ENCODE peak calls at places on chromosomes 6 and 20, in seven cellular contexts. T is esophagus squamous epithelium; U is tibial artery; L is tibial nerve; M is naive thymus-derived CD4-positive, alpha-beta T cell; F is transverse colon; R is psoas muscle. B is an unnamed sample.

GRCh38 chr6:166782541-166782940 is 155.5 kb upstream of the RPS6KA2 start:
- DNase-seq in T (no peak), U (no peak), L (no peak), M (no peak), F (no peak), R (no peak), B (no peak)

GRCh38 chr20:12113075-12113467 is 195.4 kb downstream of the BTBD3 start:
- DNase-seq in T (no peak), U (no peak), L (no peak), M (no peak), F (no peak), R (no peak), B (no peak)

GRCh38 chr20:38290829-38291581 is 13.0 kb upstream of the BPI start:
- DNase-seq in T (no peak), U (no peak), L (no peak), M (no peak), F (no peak), R (peak; percentile 65), B (peak; percentile 78)

GRCh38 chr6:160394654-160395035 is 46.5 kb downstream of the SLC22A3 start:
- DNase-seq in T (no peak), U (no peak), L (no peak), M (no peak), F (no peak), R (no peak), B (no peak)

GRCh38 chr6:44788387-44788981 is 401.0 kb downstream of the CDC5L start:
- DNase-seq in T (no peak), U (no peak), L (no peak), M (no peak), F (no peak), R (no peak), B (no peak)

GRCh38 chr6:47700051-47700450 is 1.7 kb downstream of the ADGRF4 start:
- DNase-seq in T (no peak), U (no peak), L (no peak), M (no peak), F (no peak), R (no peak), B (no peak)

GRCh38 chr20:7161690-7162089 is 394.2 kb downstream of the BMP2 start:
- DNase-seq in T (no peak), U (no peak), L (peak; percentile 32), M (no peak), F (peak; percentile 10), R (no peak), B (peak; percentile 40)

GRCh38 chr6:47592466-47592865 is 105.9 kb upstream of the ADGRF4 start:
- DNase-seq in T (no peak), U (no peak), L (no peak), M (no peak), F (no peak), R (no peak), B (no peak)

GRCh38 chr6:55176958-55177357 is 2.6 kb downstream of the HCRTR2 start:
- DNase-seq in T (no peak), U (no peak), L (no peak), M (no peak), F (no peak), R (no peak), B (no peak)

GRCh38 chr6:158370805-158371204 is 58.5 kb downstream of the TULP4 start:
- DNase-seq in T (no peak), U (no peak), L (no peak), M (no peak), F (no peak), R (no peak), B (no peak)

GRCh38 chr6:87661503-87661902 is 40.5 kb downstream of the AKIRIN2 start:
- DNase-seq in T (no peak), U (no peak), L (no peak), M (no peak), F (no peak), R (no peak), B (no peak)

GRCh38 chr20:34240698-34241615 is at the start of gene ASIP:
- DNase-seq in T (no peak), U (no peak), L (no peak), M (no peak), F (no peak), R (no peak), B (no peak)

GRCh38 chr6:39576556-39577303 is 148.5 kb downstream of the KIF6 start:
- DNase-seq in T (no peak), U (no peak), L (no peak), M (no peak), F (no peak), R (no peak), B (no peak)

GRCh38 chr20:43988867-43989266 is 74.2 kb downstream of the TOX2 start:
- DNase-seq in T (no peak), U (no peak), L (no peak), M (no peak), F (no peak), R (no peak), B (no peak)

GRCh38 chr20:19012671-19013070 is 199.1 kb downstream of the SCP2D1 start:
- DNase-seq in T (no peak), U (no peak), L (no peak), M (no peak), F (no peak), R (no peak), B (no peak)

GRCh38 chr20:24461848-24462247 is 7.6 kb upstream of the SYNDIG1 start:
- DNase-seq in T (no peak), U (no peak), L (no peak), M (no peak), F (no peak), R (no peak), B (no peak)

GRCh38 chr6:5367510-5367909 is 106.2 kb downstream of the FARS2 start:
- DNase-seq in T (no peak), U (no peak), L (no peak), M (no peak), F (no peak), R (no peak), B (no peak)

GRCh38 chr20:50219520-50220086 is 29.0 kb downstream of the CEBPB start:
- DNase-seq in T (no peak), U (no peak), L (no peak), M (no peak), F (no peak), R (no peak), B (no peak)

GRCh38 chr20:50221501-50222323 is 31.1 kb downstream of the CEBPB start:
- DNase-seq in T (no peak), U (peak; percentile 64), L (no peak), M (no peak), F (no peak), R (no peak), B (peak; percentile 66)

GRCh38 chr20:50220093-50220893 is 29.7 kb downstream of the CEBPB start:
- DNase-seq in T (no peak), U (no peak), L (no peak), M (no peak), F (no peak), R (no peak), B (no peak)

GRCh38 chr20:50222568-50223320 is 32.1 kb downstream of the CEBPB start:
- DNase-seq in T (no peak), U (no peak), L (no peak), M (no peak), F (no peak), R (no peak), B (no peak)

GRCh38 chr20:50220894-50221266 is 30.2 kb downstream of the CEBPB start:
- DNase-seq in T (no peak), U (no peak), L (no peak), M (no peak), F (no peak), R (no peak), B (no peak)
- H3K27ac ChIP-seq in T (no peak overlapping the region), U (peak overlapping the region; percentile 86), L (peak overlapping the region; percentile 89), M (no peak overlapping the region), F (no peak overlapping the region), R (no peak overlapping the region), B (no peak overlapping the region)

DNA sequence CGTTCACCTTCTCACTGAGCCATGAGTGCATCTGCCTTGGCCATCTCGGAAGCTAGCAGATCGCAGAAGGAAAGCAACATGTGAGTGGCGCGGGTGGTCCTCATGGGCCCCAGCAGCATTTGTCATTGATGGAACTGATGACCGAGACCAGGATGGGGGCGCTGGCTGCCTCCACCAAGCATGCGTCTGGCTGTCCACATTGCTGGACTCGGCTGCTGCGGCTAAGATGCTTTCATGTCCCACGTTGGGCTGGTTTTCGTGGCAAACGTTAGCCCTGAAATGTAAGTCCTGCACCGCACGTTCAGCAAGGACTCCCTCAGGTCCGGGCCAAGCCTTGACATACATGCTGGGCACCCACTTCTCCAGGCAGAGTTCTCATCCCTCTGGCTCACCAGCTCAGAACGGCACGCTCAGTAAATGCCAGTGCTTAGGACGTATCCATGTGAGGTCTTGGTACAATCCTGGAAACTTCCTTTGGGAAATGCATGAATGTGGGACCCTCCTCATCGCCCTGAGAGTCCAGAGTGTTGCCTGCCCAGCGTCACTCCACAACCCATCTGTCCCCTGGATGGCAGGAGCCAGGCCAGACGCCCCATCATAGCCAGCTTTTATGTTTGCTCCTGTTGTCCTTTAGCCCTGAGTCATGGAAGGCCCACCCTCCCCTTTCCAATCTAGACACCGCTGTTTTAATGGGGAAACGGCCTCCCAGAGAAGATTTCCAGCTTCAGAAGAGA is 8.4 kb downstream of the SLCO4A1 start:
- DNase-seq in T (no peak), U (no peak), L (no peak), M (no peak), F (no peak), R (no peak), B (no peak)
- H3K4me1 ChIP-seq in T (peaks cover 53% of the 10 kb centered on the region), U (no peaks in the 10 kb centered on the region), L (peaks cover 41% of the 10 kb centered on the region), M (peaks cover 17% of the 10 kb centered on the region), F (peaks cover 48% of the 10 kb centered on the region), R (peaks cover 46% of the 10 kb centered on the region), B (peaks cover 9% of the 10 kb centered on the region)

GRCh38 chr20:46895906-46896242 is 1.2 kb downstream of the EYA2 start:
- DNase-seq in T (no peak), U (no peak), L (no peak), M (no peak), F (no peak), R (no peak), B (peak; percentile 61)
- H3K4me3 ChIP-seq in T (peak overlapping the region; percentile 74), U (peak overlapping the region; percentile 38), L (peak overlapping the region; percentile 35), M (no peak overlapping the region), F (peak overlapping the region; percentile 46), R (peak overlapping the region; percentile 58), B (peak overlapping the region; percentile 65)

GRCh38 chr6:29790626-29791025 is 37.0 kb upstream of the HLA-G start:
- DNase-seq in T (no peak), U (no peak), L (no peak), M (no peak), F (no peak), R (no peak), B (no peak)
- H3K27ac ChIP-seq in T (no peak overlapping the region), U (no peak overlapping the region), L (no peak overlapping the region), M (no peak overlapping the region), F (no peak overlapping the region), R (no peak overlapping the region), B (no peak overlapping the region)

GRCh38 chr20:1490643-1491042 is 577 bp downstream of the SIRPB2 start:
- DNase-seq in T (no peak), U (no peak), L (no peak), M (no peak), F (no peak), R (no peak), B (no peak)
- H3K4me1 ChIP-seq in T (peaks cover 6% of the 10 kb centered on the region), U (no peaks in the 10 kb centered on the region), L (no peaks in the 10 kb centered on the region), M (no peaks in the 10 kb centered on the region), F (no peaks in the 10 kb centered on the region), R (no peaks in the 10 kb centered on the region), B (no peaks in the 10 kb centered on the region)

GRCh38 chr20:1810926-1811620 is 84.1 kb upstream of the SIRPA start:
- DNase-seq in T (no peak), U (peak; percentile 56), L (peak; percentile 36), M (no peak), F (no peak), R (no peak), B (no peak)
- H3K4me3 ChIP-seq in T (no peak overlapping the region), U (no peak overlapping the region), L (no peak overlapping the region), M (no peak overlapping the region), F (no peak overlapping the region), R (no peak overlapping the region), B (no peak overlapping the region)

GRCh38 chr6:18047406-18047805 is 60.0 kb upstream of the KIF13A start:
- DNase-seq in T (no peak), U (no peak), L (no peak), M (no peak), F (no peak), R (no peak), B (no peak)
- H3K27ac ChIP-seq in T (peak overlapping the region; percentile 60), U (peak overlapping the region; percentile 11), L (no peak overlapping the region), M (no peak overlapping the region), F (peak overlapping the region; percentile 59), R (no peak overlapping the region), B (no peak overlapping the region)

B was measured in right cardiac atrium.